ENCODE peak calls at places on chromosomes 1 and 21, in five cellular contexts. One of them, this sample, is unnamed.

GRCh38 chr1:96472471-96472870 is 249.1 kb upstream of the PTBP2 start:
- DNase-seq in tibial artery: no peak
- DNase-seq in effector memory CD4-positive, alpha-beta T cell: no peak
- DNase-seq in lung: no peak
- DNase-seq in cardiac muscle cell: no peak
- DNase-seq in this sample: no peak

GRCh38 chr1:236760986-236761385 is 34.1 kb upstream of the MTR start:
- DNase-seq in lung: no peak
- DNase-seq in effector memory CD4-positive, alpha-beta T cell: no peak
- DNase-seq in cardiac muscle cell: no peak
- DNase-seq in tibial artery: no peak
- DNase-seq in this sample: no peak

GRCh38 chr21:34827445-34828235 is 158.8 kb downstream of the CLIC6 start:
- DNase-seq in cardiac muscle cell: no peak
- DNase-seq in effector memory CD4-positive, alpha-beta T cell: no peak
- DNase-seq in lung: no peak
- DNase-seq in tibial artery: no peak
- DNase-seq in this sample: no peak

GRCh38 chr1:116722016-116722838 is 32.0 kb upstream of the CD2 start:
- DNase-seq in cardiac muscle cell: no peak
- DNase-seq in lung: no peak
- DNase-seq in effector memory CD4-positive, alpha-beta T cell: no peak
- DNase-seq in tibial artery: no peak
- DNase-seq in this sample: no peak

GRCh38 chr1:5917591-5918274 is 74.5 kb downstream of the NPHP4 start:
- DNase-seq in lung: no peak
- DNase-seq in tibial artery: peak
- DNase-seq in cardiac muscle cell: no peak
- DNase-seq in effector memory CD4-positive, alpha-beta T cell: no peak
- DNase-seq in this sample: no peak

GRCh38 chr1:176098560-176098959 is 108.5 kb downstream of the COP1 start:
- DNase-seq in effector memory CD4-positive, alpha-beta T cell: no peak
- DNase-seq in tibial artery: no peak
- DNase-seq in cardiac muscle cell: no peak
- DNase-seq in lung: no peak
- DNase-seq in this sample: no peak

GRCh38 chr21:23968008-23968407 is 1639.3 kb downstream of the MRPL39 start:
- DNase-seq in effector memory CD4-positive, alpha-beta T cell: no peak
- DNase-seq in cardiac muscle cell: no peak
- DNase-seq in tibial artery: no peak
- DNase-seq in lung: no peak
- DNase-seq in this sample: no peak

GRCh38 chr1:90045853-90046563 is 51.1 kb downstream of the ZNF326 start:
- DNase-seq in tibial artery: no peak
- DNase-seq in effector memory CD4-positive, alpha-beta T cell: no peak
- DNase-seq in cardiac muscle cell: peak
- DNase-seq in lung: no peak
- DNase-seq in this sample: no peak

GRCh38 chr1:2170211-2170610 is 24.4 kb downstream of the FAAP20 start:
- DNase-seq in effector memory CD4-positive, alpha-beta T cell: no peak
- DNase-seq in cardiac muscle cell: no peak
- DNase-seq in lung: no peak
- DNase-seq in tibial artery: no peak
- DNase-seq in this sample: no peak

GRCh38 chr1:150281221-150281757 is 1.1 kb upstream of the CIART start:
- DNase-seq in tibial artery: peak
- DNase-seq in effector memory CD4-positive, alpha-beta T cell: peak
- DNase-seq in lung: peak
- DNase-seq in cardiac muscle cell: peak
- DNase-seq in this sample: no peak

GRCh38 chr1:155003227-155003765 is 694 bp downstream of the ZBTB7B start:
- DNase-seq in lung: no peak
- DNase-seq in cardiac muscle cell: peak
- DNase-seq in effector memory CD4-positive, alpha-beta T cell: no peak
- DNase-seq in tibial artery: no peak
- DNase-seq in this sample: no peak

GRCh38 chr1:27522860-27523665 is 33.1 kb upstream of the WASF2 start:
- DNase-seq in tibial artery: peak
- DNase-seq in lung: no peak
- DNase-seq in cardiac muscle cell: peak
- DNase-seq in effector memory CD4-positive, alpha-beta T cell: peak
- DNase-seq in this sample: no peak

GRCh38 chr21:15908187-15908586 is 178.4 kb downstream of the USP25 start:
- DNase-seq in tibial artery: no peak
- DNase-seq in effector memory CD4-positive, alpha-beta T cell: no peak
- DNase-seq in cardiac muscle cell: no peak
- DNase-seq in lung: no peak
- DNase-seq in this sample: no peak

GRCh38 chr1:170415734-170416372 is 116.1 kb upstream of the GORAB start:
- DNase-seq in lung: no peak
- DNase-seq in tibial artery: no peak
- DNase-seq in effector memory CD4-positive, alpha-beta T cell: no peak
- DNase-seq in cardiac muscle cell: no peak
- DNase-seq in this sample: no peak

GRCh38 chr21:26972131-26972707 is 5.3 kb upstream of the ADAMTS5 start:
- DNase-seq in effector memory CD4-positive, alpha-beta T cell: no peak
- DNase-seq in lung: no peak
- DNase-seq in tibial artery: no peak
- DNase-seq in cardiac muscle cell: no peak
- DNase-seq in this sample: no peak

GRCh38 chr1:234899041-234899787 is 229.4 kb downstream of the TOMM20 start:
- DNase-seq in effector memory CD4-positive, alpha-beta T cell: no peak
- DNase-seq in cardiac muscle cell: no peak
- DNase-seq in lung: peak
- DNase-seq in tibial artery: no peak
- DNase-seq in this sample: no peak

GRCh38 chr1:115714572-115715141 is 53.9 kb downstream of the CASQ2 start:
- DNase-seq in effector memory CD4-positive, alpha-beta T cell: no peak
- DNase-seq in tibial artery: no peak
- DNase-seq in lung: peak
- DNase-seq in cardiac muscle cell: no peak
- DNase-seq in this sample: no peak

GRCh38 chr21:35273331-35273730 is 224.2 kb upstream of the RUNX1 start:
- DNase-seq in lung: no peak
- DNase-seq in tibial artery: no peak
- DNase-seq in effector memory CD4-positive, alpha-beta T cell: no peak
- DNase-seq in cardiac muscle cell: no peak
- DNase-seq in this sample: no peak

GRCh38 chr1:25757151-25757845 is 42.7 kb upstream of the SELENON start:
- DNase-seq in cardiac muscle cell: no peak
- DNase-seq in tibial artery: no peak
- DNase-seq in lung: no peak
- DNase-seq in effector memory CD4-positive, alpha-beta T cell: no peak
- DNase-seq in this sample: no peak

GRCh38 chr21:44842087-44842486 is 24.2 kb upstream of the SUMO3 start:
- DNase-seq in lung: no peak
- DNase-seq in cardiac muscle cell: no peak
- DNase-seq in effector memory CD4-positive, alpha-beta T cell: no peak
- DNase-seq in tibial artery: peak
- DNase-seq in this sample: no peak

GRCh38 chr1:204285438-204286322 is 71.9 kb upstream of the GOLT1A start:
- DNase-seq in lung: no peak
- DNase-seq in tibial artery: no peak
- DNase-seq in cardiac muscle cell: no peak
- DNase-seq in effector memory CD4-positive, alpha-beta T cell: no peak
- DNase-seq in this sample: no peak
- H3K4me3 ChIP-seq in lung: no peak
- H3K4me3 ChIP-seq in tibial artery: no peak
- H3K4me3 ChIP-seq in cardiac muscle cell: peak
- H3K4me3 ChIP-seq in effector memory CD4-positive, alpha-beta T cell: no peak
- H3K4me3 ChIP-seq in this sample: no peak

GRCh38 chr1:167043752-167044488 is 46.3 kb downstream of the GPA33 start:
- DNase-seq in tibial artery: no peak
- DNase-seq in cardiac muscle cell: no peak
- DNase-seq in lung: peak
- DNase-seq in effector memory CD4-positive, alpha-beta T cell: peak
- DNase-seq in this sample: no peak
- H3K4me3 ChIP-seq in tibial artery: peak
- H3K4me3 ChIP-seq in cardiac muscle cell: no peak
- H3K4me3 ChIP-seq in lung: peak
- H3K4me3 ChIP-seq in effector memory CD4-positive, alpha-beta T cell: peak
- H3K4me3 ChIP-seq in this sample: peak

GRCh38 chr1:214282696-214283225 is 1.8 kb downstream of the SMYD2 start:
- DNase-seq in tibial artery: no peak
- DNase-seq in lung: no peak
- DNase-seq in effector memory CD4-positive, alpha-beta T cell: no peak
- DNase-seq in cardiac muscle cell: no peak
- DNase-seq in this sample: no peak
- H3K4me3 ChIP-seq in tibial artery: no peak
- H3K4me3 ChIP-seq in lung: no peak
- H3K4me3 ChIP-seq in effector memory CD4-positive, alpha-beta T cell: peak
- H3K4me3 ChIP-seq in cardiac muscle cell: no peak
- H3K4me3 ChIP-seq in this sample: no peak

GRCh38 chr1:104932030-104932915 is 1182.6 kb downstream of the AMY1C start:
- DNase-seq in lung: no peak
- DNase-seq in cardiac muscle cell: no peak
- DNase-seq in effector memory CD4-positive, alpha-beta T cell: no peak
- DNase-seq in tibial artery: no peak
- DNase-seq in this sample: no peak

GRCh38 chr1:104932949-104933679 is 1183.4 kb downstream of the AMY1C start:
- DNase-seq in lung: no peak
- DNase-seq in tibial artery: no peak
- DNase-seq in effector memory CD4-positive, alpha-beta T cell: no peak
- DNase-seq in cardiac muscle cell: no peak
- DNase-seq in this sample: no peak

GRCh38 chr1:104929280-104929679 is 1179.6 kb downstream of the AMY1C start:
- DNase-seq in tibial artery: no peak
- DNase-seq in cardiac muscle cell: no peak
- DNase-seq in effector memory CD4-positive, alpha-beta T cell: no peak
- DNase-seq in lung: no peak
- DNase-seq in this sample: no peak

DNA sequence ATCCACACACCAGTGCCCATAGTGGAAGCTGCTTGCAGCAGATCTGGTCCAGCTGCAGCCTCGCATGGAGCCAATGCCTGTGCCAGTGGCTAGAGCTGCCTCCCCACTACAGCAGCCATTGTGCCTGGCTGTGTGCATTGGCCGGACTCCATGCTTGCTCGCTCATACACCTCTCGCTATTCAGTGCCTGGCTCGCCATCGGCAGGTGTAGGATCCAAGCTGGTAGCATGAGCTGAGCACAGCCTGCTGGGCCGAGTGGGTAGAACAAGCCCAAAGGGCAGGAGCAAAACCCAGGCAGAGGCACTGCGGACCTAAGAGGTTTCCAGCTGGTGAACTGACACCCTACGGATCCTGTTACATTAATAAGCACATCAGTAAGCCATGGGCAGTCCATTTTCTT is 1184.1 kb downstream of the AMY1C start:
- DNase-seq in cardiac muscle cell: no peak
- DNase-seq in effector memory CD4-positive, alpha-beta T cell: no peak
- DNase-seq in tibial artery: no peak
- DNase-seq in lung: no peak
- DNase-seq in this sample: no peak
- H3K4me3 ChIP-seq in cardiac muscle cell: no peak
- H3K4me3 ChIP-seq in effector memory CD4-positive, alpha-beta T cell: no peak
- H3K4me3 ChIP-seq in tibial artery: no peak
- H3K4me3 ChIP-seq in lung: no peak
- H3K4me3 ChIP-seq in this sample: no peak

GRCh38 chr1:196651637-196652215 is at the start of gene CFH:
- DNase-seq in cardiac muscle cell: no peak
- DNase-seq in effector memory CD4-positive, alpha-beta T cell: no peak
- DNase-seq in lung: no peak
- DNase-seq in tibial artery: no peak
- DNase-seq in this sample: no peak
- H3K4me3 ChIP-seq in cardiac muscle cell: no peak
- H3K4me3 ChIP-seq in effector memory CD4-positive, alpha-beta T cell: peak
- H3K4me3 ChIP-seq in lung: no peak
- H3K4me3 ChIP-seq in tibial artery: peak
- H3K4me3 ChIP-seq in this sample: no peak

GRCh38 chr1:167516404-167517388 is 1.6 kb downstream of the CD247 start:
- DNase-seq in cardiac muscle cell: no peak
- DNase-seq in tibial artery: no peak
- DNase-seq in lung: no peak
- DNase-seq in effector memory CD4-positive, alpha-beta T cell: no peak
- DNase-seq in this sample: no peak

GRCh38 chr1:167515893-167516321 is 2.4 kb downstream of the CD247 start:
- DNase-seq in lung: no peak
- DNase-seq in cardiac muscle cell: no peak
- DNase-seq in tibial artery: no peak
- DNase-seq in effector memory CD4-positive, alpha-beta T cell: no peak
- DNase-seq in this sample: no peak

GRCh38 chr1:167515461-167515860 is 2.9 kb downstream of the CD247 start:
- DNase-seq in tibial artery: no peak
- DNase-seq in cardiac muscle cell: no peak
- DNase-seq in lung: no peak
- DNase-seq in effector memory CD4-positive, alpha-beta T cell: no peak
- DNase-seq in this sample: no peak

GRCh38 chr1:167512262-167512661 is 6.1 kb downstream of the CD247 start:
- DNase-seq in cardiac muscle cell: no peak
- DNase-seq in lung: no peak
- DNase-seq in tibial artery: no peak
- DNase-seq in effector memory CD4-positive, alpha-beta T cell: no peak
- DNase-seq in this sample: no peak

GRCh38 chr1:167514278-167514677 is 4.1 kb downstream of the CD247 start:
- DNase-seq in lung: no peak
- DNase-seq in cardiac muscle cell: no peak
- DNase-seq in effector memory CD4-positive, alpha-beta T cell: no peak
- DNase-seq in tibial artery: no peak
- DNase-seq in this sample: no peak
- H3K4me3 ChIP-seq in lung: no peak
- H3K4me3 ChIP-seq in cardiac muscle cell: no peak
- H3K4me3 ChIP-seq in effector memory CD4-positive, alpha-beta T cell: peak
- H3K4me3 ChIP-seq in tibial artery: no peak
- H3K4me3 ChIP-seq in this sample: no peak

GRCh38 chr1:70497152-70497551 is 86.1 kb downstream of the CTH start:
- DNase-seq in effector memory CD4-positive, alpha-beta T cell: no peak
- DNase-seq in cardiac muscle cell: no peak
- DNase-seq in tibial artery: no peak
- DNase-seq in lung: no peak
- DNase-seq in this sample: no peak

GRCh38 chr1:70499695-70500094 is 88.6 kb downstream of the CTH start:
- DNase-seq in tibial artery: no peak
- DNase-seq in lung: no peak
- DNase-seq in cardiac muscle cell: no peak
- DNase-seq in effector memory CD4-positive, alpha-beta T cell: no peak
- DNase-seq in this sample: no peak

GRCh38 chr1:70495370-70495769 is 84.3 kb downstream of the CTH start:
- DNase-seq in effector memory CD4-positive, alpha-beta T cell: no peak
- DNase-seq in tibial artery: no peak
- DNase-seq in cardiac muscle cell: no peak
- DNase-seq in lung: no peak
- DNase-seq in this sample: no peak

DNA sequence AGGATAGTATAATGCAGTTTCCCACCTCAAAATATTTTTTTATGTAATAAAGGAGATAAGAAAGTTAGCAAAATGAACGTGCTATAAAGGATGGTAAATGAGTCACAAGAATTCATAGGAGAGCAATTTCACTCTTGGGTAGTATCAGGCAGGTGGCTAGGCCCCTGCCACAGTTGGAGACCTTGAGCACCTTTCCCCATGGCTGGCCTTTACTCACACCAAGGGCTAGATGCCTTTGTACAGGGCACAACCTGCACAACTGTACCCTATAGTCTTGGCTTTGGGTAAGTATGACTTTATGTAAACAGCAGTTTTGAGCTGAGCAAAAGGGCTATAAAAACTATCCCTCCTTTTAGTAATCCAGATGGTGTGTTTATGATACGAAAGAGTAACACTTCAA is 85.1 kb downstream of the CTH start:
- DNase-seq in tibial artery: no peak
- DNase-seq in effector memory CD4-positive, alpha-beta T cell: no peak
- DNase-seq in cardiac muscle cell: no peak
- DNase-seq in lung: no peak
- DNase-seq in this sample: no peak
- H3K4me3 ChIP-seq in tibial artery: no peak
- H3K4me3 ChIP-seq in effector memory CD4-positive, alpha-beta T cell: no peak
- H3K4me3 ChIP-seq in cardiac muscle cell: no peak
- H3K4me3 ChIP-seq in lung: no peak
- H3K4me3 ChIP-seq in this sample: no peak

This sample was measured in GM12864.